ENCODE peak calls at places on chromosomes 3 and 15, in seven cellular contexts. Q is lower lobe of right lung, P is left ventricle myocardium inferior, V is psoas muscle, G is GM23338, D is GM23248, S is ovary. H is an unnamed sample.

GRCh38 chr3:64083588-64083974 is 60.3 kb upstream of the PSMD6 start:
- DNase-seq in Q (no peak), G (peak; percentile 22), P (no peak), S (no peak), V (no peak), D (no peak), H (no peak)

GRCh38 chr3:89877230-89877629 is 769.8 kb downstream of the EPHA3 start:
- DNase-seq in D (no peak), Q (peak; percentile 25), S (no peak), G (no peak), P (no peak), V (no peak), H (no peak)

GRCh38 chr15:23648920-23649515 is 1.4 kb upstream of the MAGEL2 start:
- DNase-seq in P (no peak), G (peak; percentile 82), V (no peak), S (peak; percentile 62), Q (peak; percentile 47), D (peak; percentile 33), H (no peak)

GRCh38 chr3:14768881-14769280 is 49.9 kb upstream of the FGD5 start:
- DNase-seq in D (no peak), P (no peak), G (no peak), S (peak; percentile 6), Q (no peak), V (no peak), H (no peak)

GRCh38 chr3:100041328-100041749 is 73.0 kb downstream of the FILIP1L start:
- DNase-seq in S (no peak), D (peak; percentile 82), V (no peak), G (no peak), P (no peak), Q (no peak), H (no peak)

GRCh38 chr3:101519685-101520365 is 6.8 kb upstream of the SENP7 start:
- DNase-seq in Q (no peak), G (no peak), D (no peak), V (no peak), P (no peak), S (no peak), H (no peak)

GRCh38 chr3:154144825-154145465 is 23.8 kb downstream of the ARHGEF26 start:
- DNase-seq in S (no peak), G (no peak), V (no peak), P (no peak), D (no peak), Q (no peak), H (no peak)

GRCh38 chr3:40096561-40097506 is 212.7 kb upstream of the EIF1B start:
- DNase-seq in D (peak; percentile 75), Q (no peak), V (no peak), G (no peak), S (no peak), P (no peak), H (peak; percentile 74)

GRCh38 chr15:99320374-99321215 is 69.3 kb downstream of the LRRC28 start:
- DNase-seq in V (no peak), G (no peak), P (no peak), S (no peak), Q (no peak), D (no peak), H (no peak)
- H3K4me1 ChIP-seq in V (peaks cover 34% of the 10 kb centered on the region), G (peaks cover 5% of the 10 kb centered on the region), P (peaks cover 39% of the 10 kb centered on the region), S (no peaks in the 10 kb centered on the region), Q (peaks cover 5% of the 10 kb centered on the region), D (peaks cover 35% of the 10 kb centered on the region), H (no peaks in the 10 kb centered on the region)

GRCh38 chr3:43162573-43163084 is 56.8 kb upstream of the POMGNT2 start:
- DNase-seq in V (no peak), G (peak; percentile 29), D (no peak), P (no peak), Q (no peak), S (no peak), H (no peak)
- H3K4me1 ChIP-seq in V (peaks cover 9% of the 10 kb centered on the region), G (peaks cover 6% of the 10 kb centered on the region), D (no peaks in the 10 kb centered on the region), P (peaks cover 12% of the 10 kb centered on the region), Q (peaks cover 17% of the 10 kb centered on the region), S (no peaks in the 10 kb centered on the region), H (no peaks in the 10 kb centered on the region)

GRCh38 chr15:68376447-68377060 is 55.4 kb downstream of the ITGA11 start:
- DNase-seq in P (no peak), G (no peak), D (no peak), S (peak; percentile 2), Q (no peak), V (no peak), H (no peak)
- H3K4me1 ChIP-seq in P (peaks cover 4% of the 10 kb centered on the region), G (no peaks in the 10 kb centered on the region), D (no peaks in the 10 kb centered on the region), S (no peaks in the 10 kb centered on the region), Q (no peaks in the 10 kb centered on the region), V (no peaks in the 10 kb centered on the region), H (no peaks in the 10 kb centered on the region)

GRCh38 chr3:78873641-78874040 is 894.2 kb downstream of the ROBO1 start:
- DNase-seq in S (no peak), G (no peak), P (no peak), Q (no peak), V (no peak), D (no peak), H (no peak)
- H3K4me1 ChIP-seq in S (no peaks in the 10 kb centered on the region), G (peaks cover 47% of the 10 kb centered on the region), P (peaks cover 16% of the 10 kb centered on the region), Q (no peaks in the 10 kb centered on the region), V (no peaks in the 10 kb centered on the region), D (peaks cover 32% of the 10 kb centered on the region), H (no peaks in the 10 kb centered on the region)

DNA sequence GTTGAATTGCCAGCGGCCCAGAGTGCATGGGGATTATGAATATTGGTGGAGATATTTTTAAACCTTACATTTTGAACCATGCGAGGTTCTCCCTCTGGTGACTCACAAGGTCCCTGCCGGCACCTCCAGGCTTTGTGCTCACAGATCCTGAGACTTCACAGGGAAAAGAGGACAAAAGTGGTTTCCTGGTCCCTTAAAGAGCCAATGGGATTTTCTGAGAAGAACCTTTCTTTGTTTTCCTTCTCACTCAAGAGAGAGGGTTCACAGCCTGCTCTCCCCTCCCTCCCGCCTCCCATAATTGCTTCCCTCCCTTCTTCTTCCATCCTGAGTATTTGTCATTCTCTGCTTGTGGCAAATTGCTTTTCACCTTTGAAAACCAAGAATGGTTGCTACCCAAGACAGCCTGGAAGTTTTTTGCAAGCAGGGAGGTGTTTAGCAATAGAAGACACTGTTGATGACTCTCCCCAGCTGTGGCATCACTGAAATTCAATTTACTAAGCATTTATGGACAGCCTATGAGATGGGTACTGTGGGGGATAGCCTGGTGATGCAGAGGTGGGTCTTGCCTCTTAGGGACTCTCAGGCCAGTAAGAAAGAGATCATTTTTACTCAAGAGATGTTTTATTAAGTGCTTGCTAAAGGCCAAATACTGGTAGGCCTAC is 76.6 kb downstream of the CPN2 start:
- DNase-seq in G (no peak), P (no peak), Q (peak; percentile 14), S (peak; percentile 16), D (peak; percentile 62), V (no peak), H (peak; percentile 52)
- H3K4me1 ChIP-seq in G (peaks cover 16% of the 10 kb centered on the region), P (peaks cover 68% of the 10 kb centered on the region), Q (peaks cover 46% of the 10 kb centered on the region), S (peaks cover 41% of the 10 kb centered on the region), D (peaks cover 44% of the 10 kb centered on the region), V (peaks cover 54% of the 10 kb centered on the region), H (peaks cover 4% of the 10 kb centered on the region)

GRCh38 chr3:23809840-23810341 is 4.1 kb downstream of the UBE2E1 start:
- DNase-seq in G (peak; percentile 53), V (no peak), Q (no peak), S (no peak), P (no peak), D (no peak), H (no peak)

GRCh38 chr3:23807161-23808015 is 1.6 kb downstream of the UBE2E1 start:
- DNase-seq in S (peak; percentile 30), G (peak; percentile 36), D (peak; percentile 69), V (no peak), P (no peak), Q (no peak), H (no peak)

GRCh38 chr3:23809294-23809693 is 3.5 kb downstream of the UBE2E1 start:
- DNase-seq in S (no peak), G (no peak), P (no peak), D (no peak), Q (no peak), V (no peak), H (no peak)

GRCh38 chr3:23806322-23807160 is 786 bp downstream of the UBE2E1 start:
- DNase-seq in Q (peak; percentile 51), G (peak; percentile 63), D (peak; percentile 44), S (peak; percentile 39), P (peak; percentile 34), V (peak; percentile 28), H (peak; percentile 81)

GRCh38 chr3:23808525-23808924 is 2.8 kb downstream of the UBE2E1 start:
- DNase-seq in P (no peak), D (no peak), Q (no peak), S (no peak), G (no peak), V (no peak), H (no peak)
- H3K4me1 ChIP-seq in P (peaks cover 68% of the 10 kb centered on the region), D (peaks cover 22% of the 10 kb centered on the region), Q (peaks cover 58% of the 10 kb centered on the region), S (peaks cover 4% of the 10 kb centered on the region), G (peaks cover 41% of the 10 kb centered on the region), V (peaks cover 44% of the 10 kb centered on the region), H (no peaks in the 10 kb centered on the region)

GRCh38 chr3:194070634-194071409 is 65.1 kb upstream of the HES1 start:
- DNase-seq in D (peak; percentile 95), P (peak; percentile 89), Q (peak; percentile 87), S (peak; percentile 73), G (peak; percentile 73), V (peak; percentile 90), H (peak; percentile 91)

GRCh38 chr3:194072097-194072428 is 63.9 kb upstream of the HES1 start:
- DNase-seq in P (no peak), G (no peak), Q (no peak), S (no peak), D (no peak), V (no peak), H (no peak)

GRCh38 chr3:194073926-194074325 is 62.0 kb upstream of the HES1 start:
- DNase-seq in P (no peak), G (no peak), Q (no peak), V (no peak), S (no peak), D (no peak), H (no peak)

GRCh38 chr3:194075088-194075615 is 60.8 kb upstream of the HES1 start:
- DNase-seq in P (no peak), V (no peak), Q (no peak), D (no peak), S (no peak), G (no peak), H (no peak)

DNA sequence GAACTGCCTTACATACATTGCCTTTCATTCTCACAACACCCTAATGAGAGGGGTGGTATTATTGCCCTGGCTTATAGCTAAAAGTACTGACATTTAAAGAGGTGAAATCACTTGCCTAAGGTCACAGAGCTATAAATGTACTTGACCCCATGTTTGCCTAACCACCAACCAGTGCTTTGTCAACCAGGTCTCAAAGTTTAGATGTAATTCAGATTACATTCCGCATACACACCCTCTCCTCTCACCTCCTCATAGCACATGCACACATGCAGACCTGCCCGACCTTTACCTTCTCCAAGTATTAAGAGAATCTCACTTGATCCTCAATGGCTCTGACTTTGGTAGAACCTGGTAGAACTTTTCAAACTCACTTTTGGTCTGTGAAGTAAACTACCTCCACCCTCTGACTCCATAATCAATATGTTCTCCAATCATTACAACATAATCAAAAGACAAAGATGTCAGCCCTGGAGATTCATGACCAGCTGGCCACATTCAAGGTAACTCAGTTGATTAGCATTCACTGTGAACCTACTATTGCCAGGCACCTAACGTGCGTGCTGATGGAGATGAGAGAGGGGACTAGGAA is 63.2 kb upstream of the HES1 start:
- DNase-seq in D (no peak), V (no peak), S (no peak), P (no peak), Q (no peak), G (no peak), H (no peak)
- H3K4me1 ChIP-seq in D (peaks cover 5% of the 10 kb centered on the region), V (peaks cover 18% of the 10 kb centered on the region), S (peaks cover 11% of the 10 kb centered on the region), P (peaks cover 19% of the 10 kb centered on the region), Q (peaks cover 21% of the 10 kb centered on the region), G (no peaks in the 10 kb centered on the region), H (no peaks in the 10 kb centered on the region)